ENCODE peak calls at places on chromosome 14, in eight cellular contexts. T is stimulated activated effector memory CD8-positive, alpha-beta T cell treated with anti-CD3 and anti-CD28 coated beads, Interleukin-12 subunit alpha, Interleukin-12 subunit beta, amount 100 ng/mL, for 72 hours; E is AG09309; X is dorsolateral prefrontal cortex; B is left ventricle myocardium inferior; N is activated gamma-delta T cell treated with anti-CD3 and anti-CD28 coated beads, Interleukin-2, amount 50 U/mL, for 16 hours; Q is fibroblast of the aortic adventitia; M is dermis blood vessel endothelial cell. W is an unnamed sample.

GRCh38 chr14:91968280-91968679 is 20.8 kb upstream of the FBLN5 start:
- DNase-seq in T (no peak), E (no peak), X (no peak), B (no peak), N (no peak), Q (no peak), M (no peak), W (peak; percentile 11)

GRCh38 chr14:75126121-75126544 is 715 bp downstream of the NEK9 start:
- DNase-seq in T (no peak), E (no peak), X (no peak), B (no peak), N (no peak), Q (no peak), M (peak; percentile 31), W (no peak)

GRCh38 chr14:99757331-99758070 is 35.7 kb upstream of the EML1 start:
- DNase-seq in T (no peak), E (peak; percentile 100), X (no peak), B (no peak), N (no peak), Q (peak; percentile 90), M (peak; percentile 82), W (no peak)

GRCh38 chr14:89669209-89669608 is 252.2 kb upstream of the FOXN3 start:
- DNase-seq in T (no peak), E (no peak), X (peak; percentile 29), B (peak; percentile 21), N (no peak), Q (no peak), M (no peak), W (peak; percentile 18)

GRCh38 chr14:101132051-101132541 is 228.6 kb upstream of the RTL1 start:
- DNase-seq in T (no peak), E (no peak), X (no peak), B (no peak), N (no peak), Q (no peak), M (no peak), W (no peak)

GRCh38 chr14:58107947-58108552 is 44.0 kb downstream of the ARMH4 start:
- DNase-seq in T (peak; percentile 6), E (peak; percentile 40), X (no peak), B (no peak), N (peak; percentile 5), Q (peak; percentile 87), M (peak; percentile 83), W (no peak)

GRCh38 chr14:30443368-30444007 is 115.5 kb upstream of the G2E3 start:
- DNase-seq in T (no peak), E (peak; percentile 2), X (no peak), B (no peak), N (no peak), Q (peak; percentile 70), M (peak; percentile 28), W (no peak)

GRCh38 chr14:105203057-105203494 is 22.0 kb upstream of the NUDT14 start:
- DNase-seq in T (peak; percentile 61), E (no peak), X (peak; percentile 78), B (peak; percentile 73), N (peak; percentile 44), Q (peak; percentile 60), M (peak; percentile 76), W (peak; percentile 55)

GRCh38 chr14:60183724-60184596 is 18.8 kb upstream of the DHRS7 start:
- DNase-seq in T (no peak), E (peak; percentile 49), X (no peak), B (no peak), N (no peak), Q (peak; percentile 89), M (peak; percentile 78), W (peak; percentile 81)

GRCh38 chr14:99721792-99722516 is 37.9 kb downstream of the CYP46A1 start:
- DNase-seq in T (no peak), E (no peak), X (no peak), B (no peak), N (no peak), Q (no peak), M (no peak), W (no peak)

GRCh38 chr14:64040044-64040443 is 187.2 kb downstream of the SYNE2 start:
- DNase-seq in T (no peak), E (peak; percentile 7), X (no peak), B (no peak), N (no peak), Q (peak; percentile 33), M (peak; percentile 17), W (no peak)

GRCh38 chr14:88005050-88005481 is at the start of gene GPR65:
- DNase-seq in T (no peak), E (no peak), X (no peak), B (no peak), N (no peak), Q (peak; percentile 16), M (peak; percentile 12), W (no peak)

GRCh38 chr14:77208266-77208978 is 26.8 kb downstream of the TMEM63C start:
- DNase-seq in T (peak; percentile 33), E (no peak), X (peak; percentile 62), B (peak; percentile 69), N (peak; percentile 9), Q (peak; percentile 70), M (peak; percentile 81), W (peak; percentile 23)

GRCh38 chr14:73754911-73755360 is 40.8 kb upstream of the PNMA1 start:
- DNase-seq in T (no peak), E (no peak), X (no peak), B (peak; percentile 61), N (no peak), Q (peak; percentile 69), M (peak; percentile 61), W (no peak)

GRCh38 chr14:92900660-92901059 is 22.3 kb upstream of the CHGA start:
- DNase-seq in T (no peak), E (no peak), X (no peak), B (no peak), N (no peak), Q (no peak), M (no peak), W (no peak)

GRCh38 chr14:64364907-64365306 is 23.2 kb upstream of the MTHFD1 start:
- DNase-seq in T (no peak), E (no peak), X (no peak), B (no peak), N (no peak), Q (peak; percentile 58), M (no peak), W (no peak)

GRCh38 chr14:102746568-102747438 is 30.4 kb upstream of the TRAF3 start:
- DNase-seq in T (no peak), E (no peak), X (no peak), B (no peak), N (no peak), Q (no peak), M (no peak), W (no peak)

GRCh38 chr14:72513994-72514659 is 379.8 kb downstream of the DPF3 start:
- DNase-seq in T (no peak), E (peak; percentile 24), X (no peak), B (no peak), N (no peak), Q (peak; percentile 76), M (peak; percentile 69), W (no peak)

GRCh38 chr14:51490205-51490604 is 161.5 kb upstream of the FRMD6 start:
- DNase-seq in T (no peak), E (peak; percentile 84), X (no peak), B (no peak), N (no peak), Q (peak; percentile 39), M (no peak), W (no peak)

GRCh38 chr14:29663281-29663801 is 264.3 kb downstream of the PRKD1 start:
- DNase-seq in T (no peak), E (no peak), X (no peak), B (no peak), N (no peak), Q (peak; percentile 11), M (no peak), W (no peak)